ENCODE peak calls at places on chromosomes 4 and X, in ten cellular contexts. One of them, this sample, is unnamed.

GRCh38 chr4:169900241-169900845 is 125.9 kb downstream of the MFAP3L start:
- DNase-seq in HuH-7.5: no peak
- DNase-seq in psoas muscle: no peak
- DNase-seq in PC-3: peak; percentile 25
- DNase-seq in GF-D8: no peak
- DNase-seq in T-helper 1 cell: no peak
- DNase-seq in globus pallidus: no peak
- DNase-seq in NCI-H2029: no peak
- DNase-seq in activated CD8-positive, alpha-beta memory T cell treated with anti-CD3 and anti-CD28 coated beads for 1 hour: no peak
- DNase-seq in NCI-H69: no peak
- DNase-seq in this sample: no peak

GRCh38 chr4:90994883-90995484 is 867.8 kb downstream of the CCSER1 start:
- DNase-seq in PC-3: no peak
- DNase-seq in HuH-7.5: no peak
- DNase-seq in T-helper 1 cell: no peak
- DNase-seq in NCI-H69: no peak
- DNase-seq in psoas muscle: no peak
- DNase-seq in GF-D8: no peak
- DNase-seq in NCI-H2029: no peak
- DNase-seq in activated CD8-positive, alpha-beta memory T cell treated with anti-CD3 and anti-CD28 coated beads for 1 hour: no peak
- DNase-seq in globus pallidus: no peak
- DNase-seq in this sample: no peak

GRCh38 chrX:129787336-129788055 is 7.7 kb downstream of the SASH3 start:
- DNase-seq in psoas muscle: no peak
- DNase-seq in HuH-7.5: no peak
- DNase-seq in T-helper 1 cell: no peak
- DNase-seq in activated CD8-positive, alpha-beta memory T cell treated with anti-CD3 and anti-CD28 coated beads for 1 hour: no peak
- DNase-seq in NCI-H2029: no peak
- DNase-seq in NCI-H69: no peak
- DNase-seq in PC-3: no peak
- DNase-seq in globus pallidus: no peak
- DNase-seq in GF-D8: no peak
- DNase-seq in this sample: peak; percentile 8

GRCh38 chrX:46398874-46399273 is 146.3 kb downstream of the ZNF674 start:
- DNase-seq in NCI-H69: no peak
- DNase-seq in globus pallidus: no peak
- DNase-seq in HuH-7.5: no peak
- DNase-seq in psoas muscle: no peak
- DNase-seq in GF-D8: no peak
- DNase-seq in NCI-H2029: no peak
- DNase-seq in activated CD8-positive, alpha-beta memory T cell treated with anti-CD3 and anti-CD28 coated beads for 1 hour: no peak
- DNase-seq in T-helper 1 cell: no peak
- DNase-seq in PC-3: no peak
- DNase-seq in this sample: no peak

GRCh38 chr4:176186721-176187395 is 8.5 kb downstream of the SPATA4 start:
- DNase-seq in GF-D8: no peak
- DNase-seq in T-helper 1 cell: no peak
- DNase-seq in psoas muscle: no peak
- DNase-seq in NCI-H2029: no peak
- DNase-seq in HuH-7.5: no peak
- DNase-seq in PC-3: no peak
- DNase-seq in activated CD8-positive, alpha-beta memory T cell treated with anti-CD3 and anti-CD28 coated beads for 1 hour: no peak
- DNase-seq in NCI-H69: no peak
- DNase-seq in globus pallidus: no peak
- DNase-seq in this sample: no peak

GRCh38 chrX:16848541-16848940 is 21.6 kb downstream of the RBBP7 start:
- DNase-seq in NCI-H69: no peak
- DNase-seq in NCI-H2029: no peak
- DNase-seq in GF-D8: no peak
- DNase-seq in HuH-7.5: no peak
- DNase-seq in PC-3: no peak
- DNase-seq in psoas muscle: no peak
- DNase-seq in activated CD8-positive, alpha-beta memory T cell treated with anti-CD3 and anti-CD28 coated beads for 1 hour: no peak
- DNase-seq in T-helper 1 cell: no peak
- DNase-seq in globus pallidus: no peak
- DNase-seq in this sample: no peak

GRCh38 chrX:149036086-149036485 is 469.0 kb downstream of the IDS start:
- DNase-seq in PC-3: no peak
- DNase-seq in HuH-7.5: no peak
- DNase-seq in activated CD8-positive, alpha-beta memory T cell treated with anti-CD3 and anti-CD28 coated beads for 1 hour: no peak
- DNase-seq in psoas muscle: no peak
- DNase-seq in globus pallidus: peak; percentile 13
- DNase-seq in NCI-H2029: no peak
- DNase-seq in GF-D8: no peak
- DNase-seq in T-helper 1 cell: no peak
- DNase-seq in NCI-H69: no peak
- DNase-seq in this sample: no peak

GRCh38 chrX:149060921-149061320 is 444.2 kb downstream of the IDS start:
- DNase-seq in PC-3: no peak
- DNase-seq in GF-D8: no peak
- DNase-seq in globus pallidus: no peak
- DNase-seq in activated CD8-positive, alpha-beta memory T cell treated with anti-CD3 and anti-CD28 coated beads for 1 hour: no peak
- DNase-seq in NCI-H69: no peak
- DNase-seq in HuH-7.5: no peak
- DNase-seq in NCI-H2029: no peak
- DNase-seq in T-helper 1 cell: no peak
- DNase-seq in psoas muscle: no peak
- DNase-seq in this sample: no peak

GRCh38 chrX:134990475-134991473 is at the start of gene SMIM10:
- DNase-seq in globus pallidus: peak; percentile 16
- DNase-seq in GF-D8: peak; percentile 22
- DNase-seq in activated CD8-positive, alpha-beta memory T cell treated with anti-CD3 and anti-CD28 coated beads for 1 hour: no peak
- DNase-seq in psoas muscle: peak; percentile 88
- DNase-seq in PC-3: no peak
- DNase-seq in T-helper 1 cell: peak; percentile 21
- DNase-seq in HuH-7.5: peak; percentile 12
- DNase-seq in NCI-H69: peak; percentile 81
- DNase-seq in NCI-H2029: no peak
- DNase-seq in this sample: peak; percentile 90

GRCh38 chr4:24642941-24643628 is 58.7 kb upstream of the DHX15 start:
- DNase-seq in globus pallidus: no peak
- DNase-seq in GF-D8: no peak
- DNase-seq in psoas muscle: no peak
- DNase-seq in NCI-H69: no peak
- DNase-seq in activated CD8-positive, alpha-beta memory T cell treated with anti-CD3 and anti-CD28 coated beads for 1 hour: no peak
- DNase-seq in NCI-H2029: no peak
- DNase-seq in T-helper 1 cell: no peak
- DNase-seq in HuH-7.5: no peak
- DNase-seq in PC-3: peak; percentile 5
- DNase-seq in this sample: no peak

GRCh38 chr4:150039790-150040189 is 38.5 kb upstream of the DCLK2 start:
- DNase-seq in T-helper 1 cell: no peak
- DNase-seq in psoas muscle: no peak
- DNase-seq in HuH-7.5: no peak
- DNase-seq in activated CD8-positive, alpha-beta memory T cell treated with anti-CD3 and anti-CD28 coated beads for 1 hour: no peak
- DNase-seq in GF-D8: no peak
- DNase-seq in NCI-H69: peak; percentile 95
- DNase-seq in PC-3: no peak
- DNase-seq in globus pallidus: no peak
- DNase-seq in NCI-H2029: no peak
- DNase-seq in this sample: no peak

This sample was measured in sciatic nerve.